ENCODE peak calls at places on chromosomes 16 and 17, in five cellular contexts. X is transverse colon, G is cardiac muscle cell, H is IMR-90, O is fibroblast of lung. R is an unnamed sample.

GRCh38 chr17:81701288-81702071 is 1.7 kb upstream of the MRPL12 start:
- DNase-seq in X (no peak), O (no peak), G (no peak), H (no peak), R (no peak)

GRCh38 chr16:47136101-47136820 is 7.5 kb downstream of the NETO2 start:
- DNase-seq in O (peak), X (no peak), G (no peak), H (peak), R (peak)

GRCh38 chr17:38815576-38816193 is 9.4 kb downstream of the CWC25 start:
- DNase-seq in G (no peak), H (peak), X (no peak), O (peak), R (peak)

GRCh38 chr17:81277421-81277820 is 17.7 kb downstream of the SLC38A10 start:
- DNase-seq in O (peak), X (peak), G (no peak), H (peak), R (no peak)

GRCh38 chr16:66278604-66279262 is 87.8 kb upstream of the CDH5 start:
- DNase-seq in X (no peak), G (no peak), O (no peak), H (no peak), R (no peak)

GRCh38 chr17:48592592-48592991 is 987 bp downstream of the HOXB5 start:
- DNase-seq in O (peak), G (no peak), X (no peak), H (peak), R (no peak)

GRCh38 chr17:2406903-2407790 is 6.3 kb upstream of the MNT start:
- DNase-seq in H (peak), G (no peak), X (peak), O (peak), R (peak)

GRCh38 chr17:77741109-77741508 is 217.4 kb upstream of the TNRC6C start:
- DNase-seq in G (no peak), X (no peak), O (no peak), H (no peak), R (no peak)

GRCh38 chr16:46686815-46687473 is 2.0 kb downstream of the VPS35 start:
- DNase-seq in X (no peak), H (no peak), O (no peak), G (no peak), R (no peak)

GRCh38 chr17:18259621-18260331 is 686 bp upstream of the MIEF2 start:
- DNase-seq in X (no peak), H (peak), G (no peak), O (peak), R (no peak)

GRCh38 chr16:66970775-66971725 is 10.0 kb downstream of the CES3 start:
- DNase-seq in G (no peak), H (peak), O (peak), X (no peak), R (peak)

GRCh38 chr17:74190154-74190553 is 13.3 kb upstream of the RPL38 start:
- DNase-seq in O (peak), G (no peak), H (peak), X (no peak), R (peak)

GRCh38 chr17:9116861-9117568 is 95.7 kb downstream of the NTN1 start:
- DNase-seq in O (no peak), G (no peak), H (no peak), X (no peak), R (no peak)

GRCh38 chr17:9121186-9121820 is 100.0 kb downstream of the NTN1 start:
- DNase-seq in O (no peak), H (no peak), X (no peak), G (no peak), R (no peak)

GRCh38 chr17:9124554-9124935 is 103.2 kb downstream of the NTN1 start:
- DNase-seq in G (no peak), X (no peak), H (no peak), O (no peak), R (no peak)

GRCh38 chr17:9123594-9124553 is 102.6 kb downstream of the NTN1 start:
- DNase-seq in H (no peak), X (no peak), O (peak), G (no peak), R (no peak)

GRCh38 chr17:9120471-9120870 is 99.2 kb downstream of the NTN1 start:
- DNase-seq in X (no peak), G (no peak), H (no peak), O (no peak), R (no peak)
- TF ChIP-seq CTCF in X (no peak), G (peak), H (no peak), O (peak), R (no peak)

GRCh38 chr16:57282510-57283213 is 1.8 kb downstream of the PLLP start:
- DNase-seq in X (no peak), O (no peak), H (no peak), G (no peak), R (no peak)
- H3K4me3 ChIP-seq in X (no peak), O (no peak), H (no peak), G (no peak), R (no peak)

GRCh38 chr17:49616086-49616485 is 40.4 kb downstream of the NXPH3 start:
- DNase-seq in G (no peak), O (no peak), H (no peak), X (no peak), R (no peak)
- TF ChIP-seq CTCF in G (peak), O (peak), H (peak), X (peak), R (peak)

GRCh38 chr16:50719401-50720337 is 22.2 kb upstream of the CYLD start:
- DNase-seq in O (no peak), H (no peak), G (no peak), X (peak), R (no peak)
- H3K4me3 ChIP-seq in O (no peak), H (no peak), G (no peak), X (no peak), R (no peak)

GRCh38 chr16:28603381-28604185 is 6.3 kb downstream of the SULT1A1 start:
- DNase-seq in O (no peak), H (no peak), G (no peak), X (no peak), R (no peak)
- TF ChIP-seq CTCF in O (no peak), H (no peak), G (no peak), X (no peak), R (no peak)

GRCh38 chr16:3823427-3823826 is 57.1 kb downstream of the CREBBP start:
- DNase-seq in O (no peak), X (no peak), H (no peak), G (no peak), R (no peak)
- H3K4me3 ChIP-seq in O (no peak), X (no peak), H (no peak), G (no peak), R (no peak)

DNA sequence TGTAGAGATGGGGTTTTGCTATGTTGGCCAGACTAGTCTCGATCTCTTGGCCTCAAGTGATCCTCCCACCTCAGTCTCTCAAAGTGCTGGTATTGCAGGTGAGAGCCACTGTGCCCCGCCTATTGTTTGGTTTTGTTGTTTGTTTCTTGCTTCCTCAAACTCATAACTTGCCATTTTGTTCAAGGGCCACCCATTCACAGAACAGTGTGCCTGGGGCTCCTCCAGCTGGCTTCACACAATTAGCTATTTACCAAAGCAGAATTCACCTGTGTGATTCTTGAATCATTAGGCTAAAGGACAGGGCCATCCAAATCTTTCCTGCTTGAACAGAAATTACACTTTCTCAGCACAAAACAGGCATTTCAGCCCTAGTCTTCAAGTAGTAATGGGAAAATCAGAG is 7.2 kb downstream of the ABHD15 start:
- DNase-seq in O (no peak), H (no peak), G (no peak), X (no peak), R (no peak)
- TF ChIP-seq CTCF in O (no peak), H (no peak), G (no peak), X (no peak), R (no peak)

GRCh38 chr17:6936370-6937028 is 59.4 kb upstream of the ALOX12 start:
- DNase-seq in X (peak), O (peak), H (peak), G (no peak), R (peak)
- H3K4me3 ChIP-seq in X (no peak), O (peak), H (peak), G (no peak), R (peak)

GRCh38 chr16:87305505-87306391 is 11.4 kb downstream of the C16orf95 start:
- DNase-seq in X (no peak), G (no peak), H (no peak), O (no peak), R (peak)
- TF ChIP-seq CTCF in X (no peak), G (peak), H (no peak), O (peak), R (peak)